ENCODE peak calls at places on chromosomes 3 and 15, in nine cellular contexts. One of them, this sample, is unnamed.

GRCh38 chr3:15291589-15292541 is 40.5 kb downstream of the SH3BP5 start:
- DNase-seq in cardiac muscle cell: peak
- DNase-seq in GM23338: no peak
- DNase-seq in activated T-helper 1 cell treated with anti-CD3 and anti-CD28 coated beads, Interleukin-2, amount 50 U/mL, for 16 hours: no peak
- DNase-seq in neuronal stem cell: no peak
- DNase-seq in HCT116: no peak
- DNase-seq in heart right ventricle: no peak
- DNase-seq in stimulated activated CD4-positive, alpha-beta T cell treated with anti-CD3 and anti-CD28 coated beads, Interleukin-1b, Interleukin-23, amount 100 ng/mL, for 24 hours: no peak
- DNase-seq in activated T-cell treated with anti-CD3 and anti-CD28 coated beads, Interleukin-2, amount 50 U/mL, for 72 hours: peak
- DNase-seq in this sample: no peak

GRCh38 chr3:30775070-30775469 is 119.4 kb downstream of the GADL1 start:
- DNase-seq in stimulated activated CD4-positive, alpha-beta T cell treated with anti-CD3 and anti-CD28 coated beads, Interleukin-1b, Interleukin-23, amount 100 ng/mL, for 24 hours: no peak
- DNase-seq in HCT116: no peak
- DNase-seq in cardiac muscle cell: no peak
- DNase-seq in activated T-cell treated with anti-CD3 and anti-CD28 coated beads, Interleukin-2, amount 50 U/mL, for 72 hours: no peak
- DNase-seq in activated T-helper 1 cell treated with anti-CD3 and anti-CD28 coated beads, Interleukin-2, amount 50 U/mL, for 16 hours: no peak
- DNase-seq in GM23338: no peak
- DNase-seq in heart right ventricle: no peak
- DNase-seq in neuronal stem cell: no peak
- DNase-seq in this sample: no peak

GRCh38 chr15:80999623-81000036 is 1.1 kb upstream of the TLNRD1 start:
- DNase-seq in activated T-cell treated with anti-CD3 and anti-CD28 coated beads, Interleukin-2, amount 50 U/mL, for 72 hours: peak
- DNase-seq in cardiac muscle cell: no peak
- DNase-seq in neuronal stem cell: no peak
- DNase-seq in heart right ventricle: no peak
- DNase-seq in GM23338: peak
- DNase-seq in stimulated activated CD4-positive, alpha-beta T cell treated with anti-CD3 and anti-CD28 coated beads, Interleukin-1b, Interleukin-23, amount 100 ng/mL, for 24 hours: peak
- DNase-seq in HCT116: peak
- DNase-seq in activated T-helper 1 cell treated with anti-CD3 and anti-CD28 coated beads, Interleukin-2, amount 50 U/mL, for 16 hours: peak
- DNase-seq in this sample: no peak

GRCh38 chr3:78645628-78646310 is 1122.0 kb downstream of the ROBO1 start:
- DNase-seq in heart right ventricle: peak
- DNase-seq in HCT116: peak
- DNase-seq in activated T-cell treated with anti-CD3 and anti-CD28 coated beads, Interleukin-2, amount 50 U/mL, for 72 hours: peak
- DNase-seq in neuronal stem cell: peak
- DNase-seq in activated T-helper 1 cell treated with anti-CD3 and anti-CD28 coated beads, Interleukin-2, amount 50 U/mL, for 16 hours: no peak
- DNase-seq in cardiac muscle cell: peak
- DNase-seq in stimulated activated CD4-positive, alpha-beta T cell treated with anti-CD3 and anti-CD28 coated beads, Interleukin-1b, Interleukin-23, amount 100 ng/mL, for 24 hours: no peak
- DNase-seq in GM23338: peak
- DNase-seq in this sample: no peak

GRCh38 chr3:159620281-159620680 is 368.4 kb upstream of the IL12A start:
- DNase-seq in GM23338: no peak
- DNase-seq in cardiac muscle cell: no peak
- DNase-seq in HCT116: no peak
- DNase-seq in activated T-helper 1 cell treated with anti-CD3 and anti-CD28 coated beads, Interleukin-2, amount 50 U/mL, for 16 hours: no peak
- DNase-seq in neuronal stem cell: no peak
- DNase-seq in stimulated activated CD4-positive, alpha-beta T cell treated with anti-CD3 and anti-CD28 coated beads, Interleukin-1b, Interleukin-23, amount 100 ng/mL, for 24 hours: no peak
- DNase-seq in activated T-cell treated with anti-CD3 and anti-CD28 coated beads, Interleukin-2, amount 50 U/mL, for 72 hours: no peak
- DNase-seq in heart right ventricle: no peak
- DNase-seq in this sample: no peak

GRCh38 chr15:84981711-84982300 is at the start of gene PDE8A:
- DNase-seq in activated T-helper 1 cell treated with anti-CD3 and anti-CD28 coated beads, Interleukin-2, amount 50 U/mL, for 16 hours: peak
- DNase-seq in neuronal stem cell: peak
- DNase-seq in activated T-cell treated with anti-CD3 and anti-CD28 coated beads, Interleukin-2, amount 50 U/mL, for 72 hours: peak
- DNase-seq in cardiac muscle cell: peak
- DNase-seq in GM23338: peak
- DNase-seq in HCT116: no peak
- DNase-seq in heart right ventricle: peak
- DNase-seq in stimulated activated CD4-positive, alpha-beta T cell treated with anti-CD3 and anti-CD28 coated beads, Interleukin-1b, Interleukin-23, amount 100 ng/mL, for 24 hours: peak
- DNase-seq in this sample: no peak

GRCh38 chr3:30315452-30315851 is 290.9 kb upstream of the TGFBR2 start:
- DNase-seq in stimulated activated CD4-positive, alpha-beta T cell treated with anti-CD3 and anti-CD28 coated beads, Interleukin-1b, Interleukin-23, amount 100 ng/mL, for 24 hours: no peak
- DNase-seq in heart right ventricle: no peak
- DNase-seq in cardiac muscle cell: no peak
- DNase-seq in GM23338: no peak
- DNase-seq in activated T-helper 1 cell treated with anti-CD3 and anti-CD28 coated beads, Interleukin-2, amount 50 U/mL, for 16 hours: no peak
- DNase-seq in neuronal stem cell: no peak
- DNase-seq in activated T-cell treated with anti-CD3 and anti-CD28 coated beads, Interleukin-2, amount 50 U/mL, for 72 hours: no peak
- DNase-seq in HCT116: no peak
- DNase-seq in this sample: no peak

GRCh38 chr15:75720787-75721461 is 8.3 kb upstream of the CSPG4 start:
- DNase-seq in activated T-cell treated with anti-CD3 and anti-CD28 coated beads, Interleukin-2, amount 50 U/mL, for 72 hours: peak
- DNase-seq in cardiac muscle cell: no peak
- DNase-seq in HCT116: peak
- DNase-seq in GM23338: peak
- DNase-seq in activated T-helper 1 cell treated with anti-CD3 and anti-CD28 coated beads, Interleukin-2, amount 50 U/mL, for 16 hours: no peak
- DNase-seq in neuronal stem cell: no peak
- DNase-seq in stimulated activated CD4-positive, alpha-beta T cell treated with anti-CD3 and anti-CD28 coated beads, Interleukin-1b, Interleukin-23, amount 100 ng/mL, for 24 hours: peak
- DNase-seq in heart right ventricle: no peak
- DNase-seq in this sample: peak

GRCh38 chr15:36484038-36484778 is 95.2 kb upstream of the CDIN1 start:
- DNase-seq in activated T-helper 1 cell treated with anti-CD3 and anti-CD28 coated beads, Interleukin-2, amount 50 U/mL, for 16 hours: no peak
- DNase-seq in neuronal stem cell: no peak
- DNase-seq in GM23338: no peak
- DNase-seq in activated T-cell treated with anti-CD3 and anti-CD28 coated beads, Interleukin-2, amount 50 U/mL, for 72 hours: no peak
- DNase-seq in cardiac muscle cell: no peak
- DNase-seq in stimulated activated CD4-positive, alpha-beta T cell treated with anti-CD3 and anti-CD28 coated beads, Interleukin-1b, Interleukin-23, amount 100 ng/mL, for 24 hours: no peak
- DNase-seq in heart right ventricle: no peak
- DNase-seq in HCT116: no peak
- DNase-seq in this sample: no peak

GRCh38 chr3:187782008-187782407 is 36.7 kb upstream of the BCL6 start:
- DNase-seq in cardiac muscle cell: no peak
- DNase-seq in activated T-helper 1 cell treated with anti-CD3 and anti-CD28 coated beads, Interleukin-2, amount 50 U/mL, for 16 hours: no peak
- DNase-seq in activated T-cell treated with anti-CD3 and anti-CD28 coated beads, Interleukin-2, amount 50 U/mL, for 72 hours: no peak
- DNase-seq in heart right ventricle: no peak
- DNase-seq in GM23338: no peak
- DNase-seq in HCT116: no peak
- DNase-seq in stimulated activated CD4-positive, alpha-beta T cell treated with anti-CD3 and anti-CD28 coated beads, Interleukin-1b, Interleukin-23, amount 100 ng/mL, for 24 hours: no peak
- DNase-seq in neuronal stem cell: no peak
- DNase-seq in this sample: no peak

GRCh38 chr3:32872487-32873382 is 54.9 kb downstream of the TRIM71 start:
- DNase-seq in activated T-helper 1 cell treated with anti-CD3 and anti-CD28 coated beads, Interleukin-2, amount 50 U/mL, for 16 hours: no peak
- DNase-seq in activated T-cell treated with anti-CD3 and anti-CD28 coated beads, Interleukin-2, amount 50 U/mL, for 72 hours: no peak
- DNase-seq in stimulated activated CD4-positive, alpha-beta T cell treated with anti-CD3 and anti-CD28 coated beads, Interleukin-1b, Interleukin-23, amount 100 ng/mL, for 24 hours: no peak
- DNase-seq in HCT116: no peak
- DNase-seq in GM23338: no peak
- DNase-seq in neuronal stem cell: no peak
- DNase-seq in heart right ventricle: no peak
- DNase-seq in cardiac muscle cell: peak
- DNase-seq in this sample: no peak

GRCh38 chr15:62362608-62363007 is 197.5 kb upstream of the C2CD4B start:
- DNase-seq in GM23338: no peak
- DNase-seq in activated T-cell treated with anti-CD3 and anti-CD28 coated beads, Interleukin-2, amount 50 U/mL, for 72 hours: no peak
- DNase-seq in neuronal stem cell: no peak
- DNase-seq in heart right ventricle: no peak
- DNase-seq in stimulated activated CD4-positive, alpha-beta T cell treated with anti-CD3 and anti-CD28 coated beads, Interleukin-1b, Interleukin-23, amount 100 ng/mL, for 24 hours: no peak
- DNase-seq in cardiac muscle cell: peak
- DNase-seq in HCT116: no peak
- DNase-seq in activated T-helper 1 cell treated with anti-CD3 and anti-CD28 coated beads, Interleukin-2, amount 50 U/mL, for 16 hours: no peak
- DNase-seq in this sample: no peak

GRCh38 chr3:147409143-147410121 is at the start of gene ZIC1:
- DNase-seq in stimulated activated CD4-positive, alpha-beta T cell treated with anti-CD3 and anti-CD28 coated beads, Interleukin-1b, Interleukin-23, amount 100 ng/mL, for 24 hours: no peak
- DNase-seq in cardiac muscle cell: no peak
- DNase-seq in activated T-cell treated with anti-CD3 and anti-CD28 coated beads, Interleukin-2, amount 50 U/mL, for 72 hours: no peak
- DNase-seq in activated T-helper 1 cell treated with anti-CD3 and anti-CD28 coated beads, Interleukin-2, amount 50 U/mL, for 16 hours: no peak
- DNase-seq in GM23338: peak
- DNase-seq in heart right ventricle: no peak
- DNase-seq in neuronal stem cell: peak
- DNase-seq in HCT116: no peak
- DNase-seq in this sample: no peak

GRCh38 chr15:100880139-100880896 is 687 bp downstream of the ALDH1A3 start:
- DNase-seq in HCT116: no peak
- DNase-seq in GM23338: peak
- DNase-seq in heart right ventricle: no peak
- DNase-seq in neuronal stem cell: no peak
- DNase-seq in activated T-cell treated with anti-CD3 and anti-CD28 coated beads, Interleukin-2, amount 50 U/mL, for 72 hours: no peak
- DNase-seq in activated T-helper 1 cell treated with anti-CD3 and anti-CD28 coated beads, Interleukin-2, amount 50 U/mL, for 16 hours: no peak
- DNase-seq in stimulated activated CD4-positive, alpha-beta T cell treated with anti-CD3 and anti-CD28 coated beads, Interleukin-1b, Interleukin-23, amount 100 ng/mL, for 24 hours: no peak
- DNase-seq in cardiac muscle cell: peak
- DNase-seq in this sample: no peak

GRCh38 chr3:191962324-191962723 is 501.4 kb downstream of the PYDC2 start:
- DNase-seq in activated T-cell treated with anti-CD3 and anti-CD28 coated beads, Interleukin-2, amount 50 U/mL, for 72 hours: no peak
- DNase-seq in HCT116: no peak
- DNase-seq in cardiac muscle cell: no peak
- DNase-seq in neuronal stem cell: no peak
- DNase-seq in stimulated activated CD4-positive, alpha-beta T cell treated with anti-CD3 and anti-CD28 coated beads, Interleukin-1b, Interleukin-23, amount 100 ng/mL, for 24 hours: no peak
- DNase-seq in heart right ventricle: no peak
- DNase-seq in activated T-helper 1 cell treated with anti-CD3 and anti-CD28 coated beads, Interleukin-2, amount 50 U/mL, for 16 hours: no peak
- DNase-seq in GM23338: no peak
- DNase-seq in this sample: no peak

GRCh38 chr3:27607370-27607769 is 114.8 kb downstream of the EOMES start:
- DNase-seq in cardiac muscle cell: peak
- DNase-seq in heart right ventricle: no peak
- DNase-seq in HCT116: no peak
- DNase-seq in neuronal stem cell: no peak
- DNase-seq in activated T-helper 1 cell treated with anti-CD3 and anti-CD28 coated beads, Interleukin-2, amount 50 U/mL, for 16 hours: no peak
- DNase-seq in stimulated activated CD4-positive, alpha-beta T cell treated with anti-CD3 and anti-CD28 coated beads, Interleukin-1b, Interleukin-23, amount 100 ng/mL, for 24 hours: no peak
- DNase-seq in GM23338: peak
- DNase-seq in activated T-cell treated with anti-CD3 and anti-CD28 coated beads, Interleukin-2, amount 50 U/mL, for 72 hours: no peak
- DNase-seq in this sample: no peak

GRCh38 chr15:65818927-65819562 is 27.0 kb upstream of the DENND4A start:
- DNase-seq in activated T-cell treated with anti-CD3 and anti-CD28 coated beads, Interleukin-2, amount 50 U/mL, for 72 hours: no peak
- DNase-seq in neuronal stem cell: no peak
- DNase-seq in stimulated activated CD4-positive, alpha-beta T cell treated with anti-CD3 and anti-CD28 coated beads, Interleukin-1b, Interleukin-23, amount 100 ng/mL, for 24 hours: no peak
- DNase-seq in HCT116: no peak
- DNase-seq in heart right ventricle: no peak
- DNase-seq in activated T-helper 1 cell treated with anti-CD3 and anti-CD28 coated beads, Interleukin-2, amount 50 U/mL, for 16 hours: no peak
- DNase-seq in cardiac muscle cell: peak
- DNase-seq in GM23338: no peak
- DNase-seq in this sample: no peak

GRCh38 chr3:194383276-194383940 is 13.9 kb upstream of the LRRC15 start:
- DNase-seq in heart right ventricle: no peak
- DNase-seq in activated T-helper 1 cell treated with anti-CD3 and anti-CD28 coated beads, Interleukin-2, amount 50 U/mL, for 16 hours: no peak
- DNase-seq in activated T-cell treated with anti-CD3 and anti-CD28 coated beads, Interleukin-2, amount 50 U/mL, for 72 hours: no peak
- DNase-seq in cardiac muscle cell: no peak
- DNase-seq in neuronal stem cell: no peak
- DNase-seq in stimulated activated CD4-positive, alpha-beta T cell treated with anti-CD3 and anti-CD28 coated beads, Interleukin-1b, Interleukin-23, amount 100 ng/mL, for 24 hours: no peak
- DNase-seq in GM23338: no peak
- DNase-seq in HCT116: no peak
- DNase-seq in this sample: no peak